ENCODE peak calls at places on chromosomes 11 and 22, in eight cellular contexts. G is fibroblast of mammary gland, F is cardiac fibroblast, I is uterus, K is WTC11, W is PC-9, N is mammary epithelial cell, O is osteocyte. E is an unnamed sample.

GRCh38 chr11:111785076-111785475 is 18.9 kb upstream of the PPP2R1B start:
- DNase-seq in G (no peak), F (no peak), I (no peak), K (no peak), W (no peak), N (no peak), O (no peak), E (no peak)

GRCh38 chr22:41334215-41334614 is 32.9 kb downstream of the ZC3H7B start:
- DNase-seq in G (no peak), F (no peak), I (no peak), K (no peak), W (no peak), N (no peak), O (no peak), E (no peak)

GRCh38 chr11:116887909-116888556 is 50.6 kb upstream of the APOA1 start:
- DNase-seq in G (no peak), F (no peak), I (no peak), K (no peak), W (no peak), N (no peak), O (no peak), E (no peak)

GRCh38 chr11:28701760-28702449 is 593.7 kb downstream of the METTL15 start:
- DNase-seq in G (no peak), F (peak), I (no peak), K (no peak), W (peak), N (peak), O (no peak), E (no peak)

GRCh38 chr11:134261626-134262488 is 8.5 kb downstream of the ACAD8 start:
- DNase-seq in G (peak), F (peak), I (no peak), K (peak), W (no peak), N (no peak), O (no peak), E (peak)

GRCh38 chr22:40721266-40721665 is 42.0 kb downstream of the MCHR1 start:
- DNase-seq in G (peak), F (no peak), I (peak), K (no peak), W (peak), N (peak), O (no peak), E (no peak)

GRCh38 chr22:35728639-35729308 is 11.1 kb downstream of the APOL5 start:
- DNase-seq in G (no peak), F (no peak), I (no peak), K (no peak), W (peak), N (peak), O (no peak), E (no peak)

GRCh38 chr11:35717043-35717442 is 54.5 kb downstream of the TRIM44 start:
- DNase-seq in G (no peak), F (no peak), I (no peak), K (peak), W (no peak), N (no peak), O (no peak), E (peak)

GRCh38 chr11:3809624-3809928 is 1.2 kb downstream of the PGAP2 start:
- DNase-seq in G (no peak), F (no peak), I (no peak), K (no peak), W (no peak), N (no peak), O (no peak), E (no peak)

GRCh38 chr11:64224891-64225607 is 937 bp downstream of the TRPT1 start:
- DNase-seq in G (no peak), F (no peak), I (no peak), K (no peak), W (no peak), N (no peak), O (no peak), E (no peak)

GRCh38 chr22:26835929-26836528 is 178.6 kb downstream of the MIAT start:
- DNase-seq in G (peak), F (peak), I (peak), K (peak), W (no peak), N (peak), O (no peak), E (peak)

GRCh38 chr11:124724854-124725718 is 14.7 kb upstream of the NRGN start:
- DNase-seq in G (no peak), F (no peak), I (no peak), K (no peak), W (no peak), N (no peak), O (no peak), E (no peak)

GRCh38 chr11:17581732-17582053 is 34.6 kb downstream of the OTOG start:
- DNase-seq in G (no peak), F (no peak), I (no peak), K (no peak), W (no peak), N (no peak), O (no peak), E (no peak)

GRCh38 chr22:29139965-29140782 is 65.5 kb upstream of the EMID1 start:
- DNase-seq in G (peak), F (peak), I (no peak), K (no peak), W (no peak), N (no peak), O (no peak), E (no peak)

GRCh38 chr11:6219359-6219758 is 14.0 kb downstream of the C11orf42 start:
- DNase-seq in G (peak), F (peak), I (no peak), K (no peak), W (no peak), N (peak), O (no peak), E (no peak)

GRCh38 chr11:117640041-117640440 is 157.0 kb downstream of the DSCAML1 start:
- DNase-seq in G (no peak), F (no peak), I (no peak), K (no peak), W (no peak), N (no peak), O (no peak), E (no peak)

GRCh38 chr22:49571326-49571725 is 256.3 kb downstream of the BRD1 start:
- DNase-seq in G (no peak), F (no peak), I (no peak), K (no peak), W (no peak), N (no peak), O (peak), E (no peak)

GRCh38 chr11:95599959-95600586 is 189.5 kb downstream of the FAM76B start:
- DNase-seq in G (no peak), F (no peak), I (no peak), K (no peak), W (no peak), N (no peak), O (no peak), E (peak)

GRCh38 chr22:50262973-50263617 is 1.6 kb upstream of the MAPK12 start:
- DNase-seq in G (no peak), F (no peak), I (no peak), K (no peak), W (no peak), N (no peak), O (no peak), E (no peak)

GRCh38 chr22:35349704-35350538 is 31.0 kb upstream of the HMOX1 start:
- DNase-seq in G (no peak), F (no peak), I (peak), K (no peak), W (no peak), N (no peak), O (no peak), E (no peak)

GRCh38 chr22:39341179-39341578 is 8.6 kb upstream of the SYNGR1 start:
- DNase-seq in G (no peak), F (no peak), I (no peak), K (no peak), W (no peak), N (no peak), O (no peak), E (no peak)

GRCh38 chr11:78022397-78023396 is at the start of gene KCTD14:
- DNase-seq in G (no peak), F (peak), I (peak), K (peak), W (no peak), N (peak), O (no peak), E (no peak)

DNA sequence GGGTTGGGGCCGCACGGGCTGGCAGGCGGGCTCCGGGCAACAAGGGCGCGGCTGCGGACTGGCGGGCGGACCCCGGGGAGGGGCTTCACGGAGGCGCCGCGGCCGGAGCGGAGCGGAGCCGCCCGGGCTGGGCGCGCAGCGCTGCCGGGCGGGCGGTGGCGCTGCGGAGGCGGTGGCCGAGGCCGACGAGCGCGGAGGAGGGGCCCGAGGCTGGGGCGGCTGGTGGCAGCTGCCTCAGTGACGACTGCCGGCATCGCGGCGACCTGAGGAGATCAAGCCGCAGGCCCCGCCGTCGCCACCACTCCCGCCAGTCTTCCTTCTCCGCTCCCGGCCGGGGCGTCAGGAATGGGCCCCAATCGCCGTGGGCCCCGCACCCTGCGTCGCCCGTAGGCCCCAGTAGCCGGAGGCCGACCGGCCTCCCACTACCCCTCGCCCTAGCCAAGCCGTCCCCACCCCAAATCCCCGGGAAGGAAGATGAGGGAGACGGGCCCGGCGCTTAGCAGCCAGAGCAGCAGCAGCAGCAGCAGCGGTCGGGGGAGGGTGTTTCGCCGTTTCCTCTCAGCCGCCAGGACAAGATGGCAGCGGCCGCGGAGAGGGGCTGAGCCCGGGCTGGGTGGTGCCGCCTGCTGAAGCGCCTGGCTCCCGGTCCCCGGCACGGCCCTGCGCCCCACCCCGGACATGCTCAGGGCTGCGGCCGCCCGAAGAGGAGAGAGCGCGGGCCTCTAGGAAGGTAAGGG is at the start of gene HIPK3:
- DNase-seq in G (peak), F (peak), I (peak), K (peak), W (peak), N (peak), O (peak), E (peak)
- TF ChIP-seq CTCF in G (no peak), F (no peak), I (peak), K (no peak), W (peak), N (no peak), O (peak), E (no peak)

DNA sequence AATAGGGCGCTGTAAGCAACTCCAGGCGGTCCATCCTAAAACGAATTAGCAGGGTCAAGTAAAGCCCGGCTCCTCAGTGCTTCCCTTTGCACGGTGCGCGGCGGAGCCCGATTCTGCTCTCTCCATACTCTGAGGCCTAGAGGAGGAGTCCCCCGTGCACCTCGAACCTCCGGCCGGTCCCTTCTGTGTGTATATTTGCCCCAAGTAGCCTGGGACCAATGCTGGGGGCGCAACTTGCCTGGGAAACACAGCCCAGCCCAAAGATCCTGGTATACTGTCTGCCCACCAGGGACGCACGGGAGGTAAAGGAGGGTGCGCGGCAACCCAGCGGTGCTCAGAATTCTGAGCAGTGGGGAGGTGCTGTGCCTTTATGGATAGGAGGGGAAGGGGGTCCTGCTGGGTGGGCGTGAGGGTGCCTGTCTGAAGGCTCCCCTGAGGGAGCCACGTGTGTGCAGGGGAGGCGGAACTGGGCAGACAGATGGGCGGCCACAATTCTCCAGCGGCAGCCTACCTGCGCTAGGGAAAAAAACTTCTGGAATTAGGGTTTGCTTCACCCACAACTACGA is 4.8 kb upstream of the TBX1 start:
- DNase-seq in G (no peak), F (no peak), I (no peak), K (peak), W (no peak), N (no peak), O (no peak), E (no peak)
- TF ChIP-seq CTCF in G (no peak), F (no peak), I (no peak), K (no peak), W (no peak), N (no peak), O (no peak), E (no peak)

GRCh38 chr22:24503137-24503850 is 8.2 kb downstream of the UPB1 start:
- DNase-seq in G (peak), F (peak), I (no peak), K (peak), W (peak), N (peak), O (no peak), E (peak)
- TF ChIP-seq CTCF in G (peak), F (peak), I (peak), K (peak), W (peak), N (peak), O (peak), E (peak)

GRCh38 chr22:46659791-46660186 is 39.6 kb downstream of the GRAMD4 start:
- DNase-seq in G (no peak), F (no peak), I (no peak), K (no peak), W (no peak), N (no peak), O (no peak), E (no peak)

GRCh38 chr22:46661221-46661851 is 41.1 kb downstream of the GRAMD4 start:
- DNase-seq in G (peak), F (peak), I (no peak), K (no peak), W (no peak), N (peak), O (no peak), E (peak)

GRCh38 chr22:46662226-46662625 is 42.0 kb downstream of the GRAMD4 start:
- DNase-seq in G (no peak), F (no peak), I (no peak), K (no peak), W (no peak), N (no peak), O (no peak), E (no peak)

GRCh38 chr22:46659059-46659790 is 39.0 kb downstream of the GRAMD4 start:
- DNase-seq in G (no peak), F (no peak), I (no peak), K (no peak), W (no peak), N (no peak), O (no peak), E (no peak)

DNA sequence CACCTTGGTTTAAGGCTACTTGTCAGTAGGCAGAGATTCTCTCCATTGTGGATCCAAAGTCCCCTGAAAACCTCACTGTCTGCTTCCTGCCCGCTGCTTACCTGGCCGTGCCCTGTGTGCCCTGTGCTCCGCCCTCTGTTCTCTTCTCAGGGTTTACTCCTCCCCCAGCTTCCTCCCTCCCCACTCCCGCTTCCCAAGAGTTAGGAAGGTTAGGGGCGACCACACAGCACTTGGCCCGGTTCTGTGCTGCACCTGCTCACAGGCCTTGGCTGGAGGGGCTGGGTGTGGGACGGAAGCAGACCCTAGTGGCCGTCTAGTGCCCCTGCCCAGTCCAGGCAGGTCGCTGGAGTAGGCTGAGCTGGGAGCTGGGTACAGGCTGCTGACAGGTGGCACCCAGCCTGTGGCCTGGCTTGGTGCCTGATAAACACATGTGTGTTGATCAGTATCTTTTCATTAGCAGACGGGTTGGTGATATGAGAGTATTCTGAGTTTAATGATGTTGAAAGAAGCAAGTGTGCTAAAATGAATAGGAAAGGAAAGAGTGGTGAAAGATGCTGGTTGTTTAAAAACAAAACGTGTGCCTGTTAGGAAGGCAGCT is 40.5 kb downstream of the GRAMD4 start:
- DNase-seq in G (no peak), F (no peak), I (no peak), K (no peak), W (no peak), N (peak), O (no peak), E (no peak)
- TF ChIP-seq CTCF in G (no peak), F (no peak), I (no peak), K (no peak), W (no peak), N (no peak), O (no peak), E (no peak)

GRCh38 chr11:13117344-13117743 is 108.2 kb downstream of the RASSF10 start:
- DNase-seq in G (no peak), F (no peak), I (no peak), K (no peak), W (peak), N (peak), O (no peak), E (no peak)

GRCh38 chr11:13111813-13112130 is 102.7 kb downstream of the RASSF10 start:
- DNase-seq in G (no peak), F (no peak), I (no peak), K (no peak), W (no peak), N (no peak), O (no peak), E (no peak)

GRCh38 chr11:13116491-13116890 is 107.4 kb downstream of the RASSF10 start:
- DNase-seq in G (no peak), F (no peak), I (no peak), K (no peak), W (no peak), N (no peak), O (no peak), E (no peak)

GRCh38 chr11:13118194-13118593 is 109.1 kb downstream of the RASSF10 start:
- DNase-seq in G (peak), F (peak), I (no peak), K (no peak), W (peak), N (peak), O (no peak), E (no peak)

DNA sequence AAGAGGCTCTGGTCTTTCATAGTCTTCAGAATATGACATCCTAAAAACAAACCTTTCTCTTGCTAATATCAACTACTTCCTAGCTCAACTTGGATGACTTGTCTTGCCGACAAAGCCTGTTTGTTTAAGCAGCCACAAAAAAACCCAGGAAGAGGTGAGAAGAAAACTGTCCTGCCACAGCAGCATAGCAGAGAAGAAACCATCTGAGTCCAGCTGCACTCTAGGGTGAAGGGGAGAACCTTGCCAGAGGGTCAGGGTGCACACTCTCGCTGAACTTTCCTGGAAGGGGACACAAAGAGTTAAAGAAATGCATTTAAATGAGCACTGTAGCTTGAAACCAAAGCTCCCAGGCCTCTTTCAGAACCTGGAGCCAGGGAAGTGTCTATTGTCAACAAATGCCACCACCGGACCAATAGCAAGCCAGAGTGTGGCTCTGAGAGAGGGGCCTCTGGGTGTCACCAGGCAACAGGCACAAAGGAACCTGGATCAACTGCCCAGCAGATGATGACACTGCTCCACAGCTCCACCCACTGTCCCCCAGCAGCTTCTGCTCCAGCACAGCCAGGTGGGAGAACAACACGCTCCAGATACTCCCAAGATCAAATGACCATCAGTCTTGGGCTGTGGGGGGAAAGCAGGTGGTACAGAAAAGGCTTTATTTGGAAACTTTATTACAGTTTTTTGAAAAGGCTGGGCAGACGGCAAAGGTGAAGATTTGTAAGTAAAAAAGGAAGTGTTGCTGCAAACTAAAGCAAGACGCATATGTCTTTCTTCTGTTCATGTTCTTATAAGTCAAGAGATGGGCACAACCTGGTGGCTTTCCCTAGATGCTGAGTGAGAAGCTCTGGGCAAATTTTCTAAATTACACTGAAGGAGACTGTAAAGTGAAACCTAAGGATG is 105.7 kb downstream of the RASSF10 start:
- DNase-seq in G (no peak), F (no peak), I (no peak), K (peak), W (no peak), N (no peak), O (no peak), E (peak)
- TF ChIP-seq CTCF in G (no peak), F (no peak), I (no peak), K (no peak), W (no peak), N (peak), O (no peak), E (no peak)

DNA sequence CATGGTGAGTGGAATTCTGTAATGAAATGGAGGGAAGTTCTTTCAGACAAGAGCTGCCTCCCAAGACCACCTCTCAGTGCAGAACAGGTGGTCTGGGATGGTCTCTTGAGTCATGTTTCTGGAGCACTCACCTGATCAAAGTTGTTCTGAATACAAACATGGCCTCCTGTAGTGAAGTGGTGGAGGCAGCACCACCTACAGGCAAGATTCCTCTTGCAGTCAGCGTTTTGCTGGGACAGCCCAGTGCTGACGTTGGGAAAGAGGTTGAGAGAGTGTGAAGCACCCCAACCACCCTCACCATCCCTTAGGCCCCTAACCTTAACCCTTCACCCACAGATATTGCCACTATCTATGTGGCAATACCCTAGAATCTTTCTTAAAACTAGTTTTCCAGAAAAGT is 371.4 kb downstream of the CADM1 start:
- DNase-seq in G (no peak), F (no peak), I (no peak), K (peak), W (no peak), N (no peak), O (no peak), E (peak)
- TF ChIP-seq CTCF in G (no peak), F (no peak), I (no peak), K (no peak), W (no peak), N (peak), O (no peak), E (no peak)